ENCODE peak calls at places on chromosomes 4 and X, in seven cellular contexts. O is GM20000; D is HS-5; N is stimulated activated CD4-positive, alpha-beta T cell treated with anti-CD3 and anti-CD28 coated beads, TNF-alpha, amount 100 ng/mL, for 48 hours; S is NAMALWA; T is left ventricle myocardium inferior; A is foreskin melanocyte. X is an unnamed sample.
A peak's percentile ranks its signal among the peaks of the same experiment; 100 is the strongest.

GRCh38 chr4:129223955-129224354 is 128.0 kb downstream of the C4orf33 start:
- DNase-seq in O (no peak), D (no peak), N (no peak), S (no peak), T (no peak), A (peak; percentile 25), X (no peak)

GRCh38 chr4:156705291-156705690 is 266.3 kb downstream of the PDGFC start:
- DNase-seq in O (no peak), D (peak; percentile 16), N (no peak), S (no peak), T (no peak), A (no peak), X (no peak)

GRCh38 chr4:26995316-26995715 is 134.7 kb downstream of the STIM2 start:
- DNase-seq in O (no peak), D (no peak), N (no peak), S (no peak), T (no peak), A (no peak), X (no peak)

GRCh38 chr4:176259330-176260090 is 9.5 kb downstream of the ASB5 start:
- DNase-seq in O (no peak), D (peak; percentile 40), N (no peak), S (no peak), T (no peak), A (no peak), X (no peak)

GRCh38 chr4:139581096-139581495 is 25.1 kb upstream of the SETD7 start:
- DNase-seq in O (no peak), D (no peak), N (no peak), S (no peak), T (no peak), A (no peak), X (no peak)

GRCh38 chr4:156941940-156942548 is 29.6 kb downstream of the PDGFC start:
- DNase-seq in O (no peak), D (peak; percentile 79), N (no peak), S (no peak), T (no peak), A (no peak), X (peak; percentile 33)

GRCh38 chr4:93416337-93417102 is 412.0 kb upstream of the ATOH1 start:
- DNase-seq in O (no peak), D (no peak), N (no peak), S (no peak), T (no peak), A (peak; percentile 22), X (no peak)

GRCh38 chr4:79686976-79687375 is 278.9 kb upstream of the GK2 start:
- DNase-seq in O (no peak), D (no peak), N (no peak), S (no peak), T (no peak), A (no peak), X (no peak)

GRCh38 chr4:20839957-20840356 is 139.7 kb downstream of the PACRGL start:
- DNase-seq in O (no peak), D (peak; percentile 60), N (no peak), S (no peak), T (no peak), A (peak; percentile 42), X (no peak)

GRCh38 chr4:648579-649292 is 23.4 kb downstream of the PDE6B start:
- DNase-seq in O (no peak), D (no peak), N (no peak), S (no peak), T (no peak), A (no peak), X (no peak)

GRCh38 chrX:15468036-15468435 is 25.1 kb downstream of the PIR start:
- DNase-seq in O (no peak), D (peak; percentile 37), N (no peak), S (peak; percentile 53), T (no peak), A (no peak), X (no peak)

GRCh38 chrX:27555514-27555913 is 34.6 kb upstream of the DCAF8L2 start:
- DNase-seq in O (peak; percentile 1), D (no peak), N (no peak), S (peak; percentile 15), T (no peak), A (no peak), X (no peak)

X was measured in left cardiac atrium.